ENCODE peak calls at places on chromosomes 13 and 19, in seven cellular contexts. B is A549, F is kidney, A is thyroid gland, Q is tibial nerve, L is breast epithelium, V is ascending aorta. R is an unnamed sample.

GRCh38 chr13:28820099-28821051 is at the start of gene MTUS2:
- DNase-seq in A (peak), V (no peak), F (no peak), B (no peak), L (no peak), Q (no peak), R (no peak)

GRCh38 chr13:112160558-112160957 is 93.6 kb downstream of the SOX1 start:
- DNase-seq in Q (no peak), V (no peak), F (no peak), B (no peak), L (no peak), A (no peak), R (no peak)

GRCh38 chr13:46655727-46656180 is 102.8 kb downstream of the LRCH1 start:
- DNase-seq in B (no peak), F (no peak), Q (no peak), V (no peak), L (peak), A (peak), R (peak)

GRCh38 chr13:33276581-33276980 is 9.0 kb downstream of the STARD13 start:
- DNase-seq in B (no peak), A (no peak), F (no peak), V (no peak), Q (no peak), L (no peak), R (peak)

GRCh38 chr19:30540671-30541210 is 168.6 kb downstream of the ZNF536 start:
- DNase-seq in Q (no peak), F (no peak), B (no peak), A (no peak), L (no peak), V (no peak), R (no peak)

GRCh38 chr19:33953592-33953991 is 156.9 kb downstream of the KCTD15 start:
- DNase-seq in L (no peak), A (no peak), B (no peak), F (no peak), Q (no peak), V (no peak), R (no peak)

GRCh38 chr13:111337741-111338140 is 17.3 kb downstream of the TEX29 start:
- DNase-seq in L (no peak), F (no peak), A (no peak), Q (no peak), V (peak), B (no peak), R (no peak)

GRCh38 chr19:2123682-2124387 is 27.1 kb downstream of the IZUMO4 start:
- DNase-seq in Q (no peak), V (no peak), L (no peak), A (no peak), B (no peak), F (no peak), R (no peak)

GRCh38 chr19:56823956-56824355 is 16.6 kb downstream of the PEG3 start:
- DNase-seq in V (no peak), F (no peak), L (no peak), A (no peak), B (no peak), Q (no peak), R (no peak)

GRCh38 chr19:35509861-35510625 is 3.4 kb downstream of the DMKN start:
- DNase-seq in F (peak), V (peak), A (peak), L (peak), B (peak), Q (peak), R (peak)

GRCh38 chr13:50241479-50241878 is 226.2 kb downstream of the KCNRG start:
- DNase-seq in L (no peak), A (no peak), V (no peak), F (no peak), Q (no peak), B (no peak), R (no peak)

GRCh38 chr13:95256086-95256485 is 45.2 kb downstream of the ABCC4 start:
- DNase-seq in Q (no peak), A (no peak), F (no peak), L (no peak), V (no peak), B (peak), R (peak)

GRCh38 chr19:13160557-13160956 is 10.3 kb downstream of the IER2 start:
- DNase-seq in L (no peak), Q (no peak), B (peak), A (no peak), V (no peak), F (no peak), R (peak)

GRCh38 chr13:31951215-31951678 is 80.3 kb upstream of the FRY start:
- DNase-seq in A (peak), B (no peak), Q (peak), F (peak), V (peak), L (peak), R (peak)

GRCh38 chr13:64057372-64058020 is 2641.8 kb upstream of the PCDH20 start:
- DNase-seq in V (no peak), A (no peak), F (no peak), Q (no peak), B (no peak), L (no peak), R (no peak)

GRCh38 chr19:2112516-2113320 is 16.0 kb downstream of the IZUMO4 start:
- DNase-seq in F (no peak), L (no peak), A (no peak), B (no peak), Q (no peak), V (no peak), R (no peak)

GRCh38 chr19:43809762-43810696 is 7.8 kb upstream of the LYPD5 start:
- DNase-seq in B (peak), L (no peak), Q (no peak), A (no peak), V (no peak), F (no peak), R (peak)

GRCh38 chr13:25062479-25062878 is 33.5 kb upstream of the PABPC3 start:
- DNase-seq in L (no peak), F (no peak), A (no peak), Q (no peak), V (no peak), B (peak), R (no peak)

GRCh38 chr19:33524024-33524664 is 2.6 kb upstream of the PEPD start:
- DNase-seq in B (no peak), V (no peak), L (no peak), F (no peak), Q (no peak), A (no peak), R (no peak)

GRCh38 chr19:51398096-51398704 is 7.8 kb upstream of the C19orf84 start:
- DNase-seq in Q (no peak), F (no peak), A (no peak), V (no peak), B (peak), L (no peak), R (peak)

GRCh38 chr19:18206018-18206417 is 2.2 kb upstream of the RAB3A start:
- DNase-seq in A (no peak), L (no peak), B (no peak), V (no peak), F (no peak), Q (no peak), R (no peak)

GRCh38 chr19:3310711-3311110 is 55.7 kb upstream of the NFIC start:
- DNase-seq in L (no peak), V (no peak), B (no peak), Q (no peak), F (no peak), A (no peak), R (no peak)

GRCh38 chr13:29550589-29550988 is 44.9 kb downstream of the SLC7A1 start:
- DNase-seq in A (no peak), L (no peak), F (no peak), B (no peak), Q (no peak), V (no peak), R (no peak)

GRCh38 chr19:3366104-3366760 is at the start of gene NFIC:
- DNase-seq in B (peak), Q (peak), L (peak), A (peak), F (peak), V (peak), R (peak)

GRCh38 chr13:38821753-38822551 is 135.1 kb downstream of the FREM2 start:
- DNase-seq in L (peak), A (no peak), V (no peak), F (no peak), B (no peak), Q (no peak), R (no peak)

GRCh38 chr13:75393839-75394238 is 88.1 kb downstream of the TBC1D4 start:
- DNase-seq in F (no peak), V (no peak), A (no peak), L (no peak), Q (no peak), B (no peak), R (no peak)

GRCh38 chr19:42965204-42965603 is 28.2 kb upstream of the PSG7 start:
- DNase-seq in L (no peak), Q (no peak), V (no peak), A (no peak), F (no peak), B (no peak), R (peak)

GRCh38 chr19:2325261-2326046 is 2.9 kb downstream of the LSM7 start:
- DNase-seq in A (no peak), B (no peak), F (peak), L (no peak), V (no peak), Q (no peak), R (no peak)

GRCh38 chr13:19862511-19863313 is 737 bp downstream of the ZMYM5 start:
- DNase-seq in A (peak), Q (no peak), V (peak), B (peak), F (peak), L (no peak), R (peak)

GRCh38 chr19:1474765-1475351 is 4.2 kb downstream of the C19orf25 start:
- DNase-seq in B (no peak), Q (no peak), F (peak), V (no peak), L (no peak), A (no peak), R (no peak)

GRCh38 chr13:27474751-27475268 is 24.4 kb upstream of the MTIF3 start:
- DNase-seq in V (no peak), L (no peak), F (no peak), Q (no peak), B (no peak), A (no peak), R (no peak)

GRCh38 chr13:27472441-27472840 is 22.1 kb upstream of the MTIF3 start:
- DNase-seq in B (no peak), V (no peak), F (no peak), L (no peak), Q (no peak), A (no peak), R (no peak)

GRCh38 chr13:27472941-27473340 is 22.6 kb upstream of the MTIF3 start:
- DNase-seq in B (no peak), F (no peak), A (no peak), L (no peak), Q (no peak), V (no peak), R (no peak)

GRCh38 chr13:27481766-27482165 is 31.4 kb upstream of the MTIF3 start:
- DNase-seq in F (no peak), A (peak), B (peak), Q (no peak), L (no peak), V (peak), R (peak)

GRCh38 chr13:27476943-27477681 is 26.7 kb upstream of the MTIF3 start:
- DNase-seq in B (peak), L (no peak), A (no peak), V (no peak), Q (no peak), F (no peak), R (peak)
- H3K4me3 ChIP-seq in B (no peak), L (no peak), A (no peak), V (no peak), Q (no peak), F (no peak), R (no peak)

GRCh38 chr19:45104658-45105384 is 11.8 kb downstream of the PPP1R37 start:
- DNase-seq in B (no peak), A (no peak), Q (no peak), F (no peak), L (no peak), V (no peak), R (no peak)

GRCh38 chr19:45103200-45103624 is 10.2 kb downstream of the PPP1R37 start:
- DNase-seq in F (no peak), B (no peak), Q (no peak), A (peak), V (no peak), L (no peak), R (no peak)

GRCh38 chr19:45101796-45102195 is 8.8 kb downstream of the PPP1R37 start:
- DNase-seq in Q (no peak), L (no peak), B (no peak), A (no peak), V (no peak), F (no peak), R (no peak)

GRCh38 chr19:45102481-45102880 is 9.5 kb downstream of the PPP1R37 start:
- DNase-seq in A (no peak), F (no peak), V (no peak), L (no peak), B (no peak), Q (no peak), R (no peak)

GRCh38 chr19:45103625-45104319 is 10.8 kb downstream of the PPP1R37 start:
- DNase-seq in A (peak), Q (no peak), B (no peak), V (no peak), L (no peak), F (no peak), R (no peak)
- TF ChIP-seq CTCF in A (no peak), Q (no peak), B (no peak), V (no peak), L (no peak), F (no peak), R (no peak)

DNA sequence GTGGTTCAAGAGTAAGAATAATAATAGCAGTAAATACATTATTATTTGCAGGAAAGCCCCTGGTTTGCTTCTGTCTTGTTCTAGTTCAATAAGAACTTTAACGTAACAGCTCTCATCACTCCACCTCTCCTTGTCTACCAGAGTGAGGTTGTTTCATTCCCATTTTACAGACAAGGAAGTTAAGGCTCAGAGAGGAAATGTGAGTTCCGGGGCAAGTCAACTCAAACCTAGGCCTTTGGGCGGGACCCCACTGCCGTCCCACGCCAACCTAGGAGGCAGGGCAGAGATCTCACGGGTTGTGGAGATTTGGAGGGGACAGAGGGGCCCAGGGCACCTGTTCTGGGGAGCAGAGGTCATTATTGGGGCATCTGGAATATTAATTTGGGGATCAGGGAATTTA is 1.5 kb downstream of the MAP4K1 start:
- DNase-seq in V (no peak), Q (no peak), A (no peak), B (no peak), F (no peak), L (no peak), R (no peak)
- H3K4me3 ChIP-seq in V (no peak), Q (no peak), A (no peak), B (no peak), F (no peak), L (no peak), R (no peak)

GRCh38 chr19:7486923-7487322 is 1.9 kb downstream of the PEX11G start:
- DNase-seq in V (no peak), Q (no peak), F (no peak), L (no peak), A (no peak), B (no peak), R (no peak)
- TF ChIP-seq CTCF in V (no peak), Q (no peak), F (no peak), L (no peak), A (no peak), B (no peak), R (no peak)

DNA sequence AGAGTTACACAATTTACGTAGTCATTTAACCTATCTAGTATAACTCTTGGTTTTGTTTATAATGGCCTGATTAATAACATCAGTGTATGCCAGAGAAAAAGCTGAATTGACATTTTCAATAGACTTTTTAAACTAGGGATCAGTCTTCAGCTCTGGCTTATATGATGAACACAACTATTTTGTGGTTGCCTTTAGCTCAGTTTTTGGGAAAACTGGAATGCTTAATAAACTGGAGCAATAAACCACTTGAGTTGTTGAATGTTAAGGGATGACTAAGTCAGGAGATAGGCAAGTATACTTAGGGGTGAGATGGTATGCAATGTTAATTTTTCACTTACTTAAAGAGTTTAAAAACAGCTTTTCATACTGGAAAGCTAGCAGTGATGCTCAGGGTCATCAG is 2.3 kb downstream of the NDFIP2 start:
- DNase-seq in V (no peak), B (no peak), Q (no peak), F (no peak), A (no peak), L (no peak), R (peak)
- H3K4me3 ChIP-seq in V (no peak), B (no peak), Q (no peak), F (peak), A (no peak), L (no peak), R (peak)

DNA sequence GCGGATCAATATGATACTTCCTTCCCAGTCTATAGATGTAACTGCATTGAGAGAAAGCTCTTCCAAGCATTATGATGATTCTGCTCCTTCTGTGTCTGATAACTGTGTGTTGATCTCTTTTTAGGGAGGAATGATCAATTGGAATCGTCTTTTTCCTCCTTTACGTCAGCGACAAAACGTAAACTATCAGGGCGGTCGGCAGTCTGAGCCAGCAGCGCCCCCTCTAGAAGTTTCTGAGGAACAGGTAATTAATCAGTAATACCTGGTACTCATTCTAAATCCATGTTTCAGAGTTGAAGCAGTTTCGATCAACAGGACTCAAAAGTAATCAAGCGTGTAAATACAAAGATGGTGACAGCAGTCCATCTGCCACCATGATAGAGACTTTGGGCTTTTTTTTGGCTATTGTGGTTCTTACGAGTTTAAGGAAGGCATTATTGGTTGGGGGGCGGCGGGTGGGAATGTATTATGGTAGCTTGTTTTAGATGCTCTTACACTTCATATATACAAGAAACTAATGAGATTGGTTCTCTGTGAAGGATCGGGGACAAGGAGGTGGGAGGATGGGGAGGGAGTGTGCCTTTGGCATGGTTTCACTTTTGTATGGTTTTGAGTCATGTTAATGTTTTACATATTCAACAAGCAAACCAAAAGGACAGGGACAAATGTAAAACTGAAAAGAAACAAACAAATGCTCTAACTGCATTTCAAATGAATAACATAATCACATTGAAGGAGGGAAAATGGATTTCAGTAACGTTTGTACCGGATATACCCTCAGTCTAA is 60.7 kb upstream of the GPR183 start:
- DNase-seq in L (no peak), F (peak), B (no peak), Q (no peak), A (no peak), V (no peak), R (no peak)
- TF ChIP-seq CTCF in L (no peak), F (no peak), B (no peak), Q (no peak), A (no peak), V (no peak), R (no peak)